ENCODE peak calls at places on chromosome 18, in eight cellular contexts. B is HepG2, M is PC-3, A is bronchial epithelial cell, H is GM12865, T is MCF 10A, U is K562, X is mesothelial cell of epicardium. K is an unnamed sample.

GRCh38 chr18:79372461-79372860 is 23.3 kb upstream of the NFATC1 start:
- DNase-seq in A (no peak), H (no peak), M (no peak), T (no peak), B (no peak), X (no peak), U (no peak), K (no peak)

GRCh38 chr18:13376841-13377351 is 158.3 kb downstream of the LDLRAD4 start:
- DNase-seq in U (no peak), X (no peak), H (no peak), T (no peak), M (no peak), A (no peak), B (no peak), K (no peak)

GRCh38 chr18:27824841-27825720 is 351.8 kb downstream of the CDH2 start:
- DNase-seq in B (no peak), T (no peak), A (no peak), H (no peak), U (no peak), M (no peak), X (no peak), K (no peak)

GRCh38 chr18:32093106-32093511 is 1.4 kb downstream of the RNF138 start:
- DNase-seq in H (peak; percentile 79), U (no peak), A (peak; percentile 30), B (peak; percentile 16), T (peak; percentile 64), X (peak; percentile 26), M (peak; percentile 34), K (peak; percentile 39)

GRCh38 chr18:61635901-61636528 is 256.8 kb downstream of the RNF152 start:
- DNase-seq in H (peak; percentile 61), X (no peak), U (peak; percentile 22), T (peak; percentile 61), A (peak; percentile 38), M (peak; percentile 61), B (peak; percentile 18), K (peak; percentile 55)

GRCh38 chr18:63262369-63263335 is 56.9 kb downstream of the BCL2 start:
- DNase-seq in M (no peak), H (no peak), T (no peak), A (no peak), U (no peak), X (no peak), B (no peak), K (no peak)

GRCh38 chr18:52287151-52287550 is 52.8 kb upstream of the DCC start:
- DNase-seq in X (no peak), T (no peak), H (no peak), A (no peak), B (no peak), M (no peak), U (no peak), K (no peak)

GRCh38 chr18:12741351-12741750 is 38.5 kb downstream of the PSMG2 start:
- DNase-seq in T (peak; percentile 95), A (peak; percentile 99), M (peak; percentile 99), B (peak; percentile 94), U (no peak), H (no peak), X (no peak), K (no peak)

GRCh38 chr18:42417189-42417588 is 462.2 kb downstream of the PIK3C3 start:
- DNase-seq in T (no peak), A (no peak), B (no peak), H (no peak), M (no peak), U (no peak), X (no peak), K (no peak)

GRCh38 chr18:34801769-34802168 is 91.7 kb downstream of the DTNA start:
- DNase-seq in X (no peak), B (no peak), U (no peak), H (no peak), A (peak; percentile 69), M (peak; percentile 2), T (peak; percentile 31), K (no peak)

GRCh38 chr18:7601249-7601620 is 34.1 kb downstream of the PTPRM start:
- DNase-seq in M (peak; percentile 70), H (no peak), X (no peak), U (no peak), B (no peak), T (peak; percentile 69), A (peak; percentile 21), K (no peak)

GRCh38 chr18:76412818-76413565 is 82.0 kb downstream of the ZNF516 start:
- DNase-seq in M (no peak), X (no peak), H (no peak), A (no peak), B (no peak), U (no peak), T (no peak), K (no peak)

GRCh38 chr18:68414407-68414806 is 300.5 kb downstream of the TMX3 start:
- DNase-seq in U (no peak), M (no peak), A (no peak), H (no peak), X (no peak), B (no peak), T (no peak), K (no peak)

GRCh38 chr18:7856733-7857132 is 289.6 kb downstream of the PTPRM start:
- DNase-seq in A (peak; percentile 74), X (no peak), H (no peak), T (no peak), B (peak; percentile 73), M (peak; percentile 19), U (no peak), K (no peak)

GRCh38 chr18:50454379-50455005 is 79.6 kb downstream of the SKA1 start:
- DNase-seq in U (no peak), B (no peak), M (no peak), X (no peak), H (no peak), A (peak; percentile 84), T (peak; percentile 89), K (no peak)

GRCh38 chr18:73679941-73680700 is 467.5 kb downstream of the FBXO15 start:
- DNase-seq in T (peak; percentile 60), X (no peak), M (peak; percentile 85), B (no peak), H (no peak), U (no peak), A (peak; percentile 86), K (no peak)

DNA sequence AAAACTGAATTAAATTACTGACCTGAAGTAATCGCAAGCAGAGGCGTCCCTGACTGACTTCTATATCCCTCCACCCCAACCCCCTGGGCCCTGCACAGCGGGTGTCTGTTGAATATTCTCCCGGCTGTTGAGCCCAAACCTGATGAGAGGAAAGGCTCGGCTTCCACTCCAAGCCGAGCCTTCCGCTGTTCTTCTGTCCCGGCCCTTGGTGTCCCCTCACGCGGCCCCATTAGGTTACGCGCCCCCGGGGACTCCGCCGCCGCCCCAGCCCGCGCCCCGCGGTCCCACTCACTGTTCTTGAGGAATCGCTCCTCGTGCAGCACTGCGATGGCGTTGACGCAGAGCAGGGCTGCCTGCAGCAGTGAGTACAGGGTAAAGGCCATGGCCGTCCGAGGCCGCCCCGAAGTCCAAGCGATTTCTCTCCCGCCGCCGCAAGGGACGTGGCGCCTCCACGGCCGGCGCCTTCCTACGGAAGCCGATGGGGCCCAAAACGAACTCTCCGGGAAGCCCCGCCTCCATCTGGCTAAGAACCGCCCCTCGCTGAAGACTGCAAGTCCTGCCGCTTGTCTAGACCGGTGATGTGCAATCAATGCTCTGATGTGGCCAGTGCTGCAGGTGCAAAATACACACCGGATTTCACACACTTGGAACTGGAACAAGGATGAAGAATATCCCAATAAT is at the start of gene IER3IP1:
- DNase-seq in U (peak; percentile 81), T (peak; percentile 89), A (peak; percentile 80), M (peak; percentile 77), B (peak; percentile 83), X (peak; percentile 75), H (peak; percentile 95), K (peak; percentile 91)
- TF ChIP-seq CTCF in U (no peak), T (no peak), A (peak; percentile 16), M (no peak), B (peak; percentile 29), X (no peak), H (no peak), K (no peak)

DNA sequence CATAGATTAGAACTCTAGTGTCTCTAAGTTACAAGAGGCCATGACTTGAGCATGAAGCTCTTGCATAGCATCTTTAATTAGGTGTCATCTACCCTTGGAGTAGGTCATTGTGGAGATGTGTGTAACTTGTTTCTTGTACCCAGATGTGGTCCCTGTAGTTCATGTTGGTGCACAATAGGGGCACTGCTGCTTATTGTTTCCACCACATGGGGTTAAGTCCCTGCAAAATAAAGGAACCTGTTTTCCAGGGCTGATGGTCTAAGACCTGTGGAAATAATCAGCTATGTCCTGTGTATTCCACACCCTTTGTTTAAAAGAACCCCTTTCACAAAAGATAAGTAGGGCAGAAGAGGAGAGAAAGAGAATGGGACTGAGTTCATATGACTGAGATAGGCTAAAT is 28.6 kb downstream of the ASXL3 start:
- DNase-seq in A (no peak), T (peak; percentile 6), M (no peak), U (no peak), H (peak; percentile 4), X (no peak), B (no peak), K (no peak)
- TF ChIP-seq CTCF in A (no peak), T (no peak), M (no peak), U (no peak), H (no peak), X (no peak), B (no peak), K (peak; percentile 19)

GRCh38 chr18:54622084-54622483 is 31.0 kb downstream of the DYNAP start:
- DNase-seq in U (no peak), T (no peak), M (no peak), H (no peak), B (no peak), A (no peak), X (no peak), K (no peak)
- TF ChIP-seq CTCF in U (no peak), T (peak; percentile 9), M (peak; percentile 14), H (no peak), B (no peak), A (no peak), X (peak; percentile 52), K (peak; percentile 30)

GRCh38 chr18:70936160-70936559 is 647.3 kb downstream of the SOCS6 start:
- DNase-seq in U (no peak), T (no peak), M (no peak), B (no peak), H (no peak), A (no peak), X (no peak), K (no peak)

DNA sequence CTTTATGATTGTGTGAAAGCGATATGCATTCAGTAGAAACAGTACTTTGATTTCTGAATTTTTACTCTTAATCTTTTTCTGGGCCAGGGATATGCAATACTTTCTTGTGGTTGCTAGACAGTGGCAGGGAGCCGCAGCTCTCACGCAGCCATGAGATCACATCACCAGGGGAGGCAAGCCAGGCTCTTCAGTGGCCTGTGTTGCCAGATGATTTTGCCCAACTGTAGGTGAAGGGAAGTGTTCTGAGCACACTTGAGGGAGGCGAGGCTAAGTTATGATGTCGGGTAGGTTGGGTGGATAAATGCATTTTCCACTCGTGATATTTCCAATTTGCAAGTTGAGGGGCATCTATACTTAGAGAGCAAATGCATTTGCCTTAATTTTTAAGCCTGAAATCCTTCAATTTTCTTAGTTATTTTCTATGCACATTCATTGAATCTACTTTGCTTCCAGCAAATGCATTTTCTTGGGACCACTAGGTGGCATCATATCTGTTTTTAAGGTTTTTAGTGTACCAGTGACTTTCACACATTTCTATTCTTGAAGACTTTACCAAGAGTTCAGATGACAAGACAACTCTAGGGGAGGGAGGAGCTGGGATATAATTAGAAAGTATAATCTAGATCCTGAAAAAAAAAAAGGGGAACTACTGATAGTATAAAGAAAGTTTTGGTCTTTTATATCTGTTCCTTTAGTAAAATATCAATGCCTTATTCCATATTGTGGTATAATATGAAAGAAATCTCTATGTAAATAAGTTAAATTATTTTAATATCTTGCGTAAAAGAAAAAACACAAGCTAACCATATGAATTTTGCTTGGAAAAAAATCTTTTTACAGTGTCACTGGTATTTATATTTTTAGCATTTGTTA is 643.3 kb downstream of the SOCS6 start:
- DNase-seq in A (peak; percentile 21), U (no peak), M (peak; percentile 49), B (peak; percentile 3), H (peak; percentile 9), X (no peak), T (peak; percentile 47), K (no peak)
- TF ChIP-seq CTCF in A (peak; percentile 34), U (no peak), M (peak; percentile 79), B (peak; percentile 53), H (peak; percentile 40), X (peak; percentile 74), T (peak; percentile 57), K (peak; percentile 75)

K was measured in progenitor cell of endocrine pancreas.